ENCODE peak calls at places on chromosomes 6 and 20, in nine cellular contexts. A is heart left ventricle; Q is CD8-positive, alpha-beta T cell; J is body of pancreas; O is sigmoid colon; I is astrocyte; E is fibroblast of lung; C is prostate gland; F is OCI-LY7. V is an unnamed sample.

GRCh38 chr20:1414982-1415381 is 22.1 kb upstream of the FKBP1A start:
- DNase-seq in A (no peak), Q (no peak), J (no peak), O (no peak), I (no peak), E (no peak), C (no peak), F (no peak), V (no peak)

GRCh38 chr20:5127204-5127858 is 523 bp downstream of the CDS2 start:
- DNase-seq in A (peak; percentile 68), Q (peak; percentile 40), J (peak; percentile 65), O (peak; percentile 80), I (peak; percentile 36), E (peak; percentile 53), C (peak; percentile 29), F (peak; percentile 89), V (peak; percentile 24)

GRCh38 chr6:118548136-118548535 is at the start of gene PLN:
- DNase-seq in A (no peak), Q (no peak), J (no peak), O (no peak), I (peak; percentile 77), E (peak; percentile 83), C (no peak), F (no peak), V (no peak)

GRCh38 chr6:43220439-43220951 is 8.8 kb downstream of the DNPH1 start:
- DNase-seq in A (no peak), Q (no peak), J (no peak), O (peak; percentile 60), I (no peak), E (no peak), C (no peak), F (no peak), V (no peak)

GRCh38 chr20:48708116-48708515 is 119.7 kb downstream of the PREX1 start:
- DNase-seq in A (no peak), Q (no peak), J (no peak), O (peak; percentile 52), I (no peak), E (no peak), C (no peak), F (no peak), V (no peak)

GRCh38 chr6:118377711-118378414 is 170.2 kb upstream of the PLN start:
- DNase-seq in A (peak; percentile 82), Q (no peak), J (peak; percentile 40), O (no peak), I (no peak), E (no peak), C (no peak), F (no peak), V (no peak)

GRCh38 chr20:62832212-62832922 is 15.5 kb downstream of the COL9A3 start:
- DNase-seq in A (peak; percentile 24), Q (no peak), J (peak; percentile 82), O (peak; percentile 74), I (no peak), E (peak; percentile 29), C (no peak), F (peak; percentile 87), V (no peak)

GRCh38 chr6:36335465-36336209 is 1.1 kb downstream of the BNIP5 start:
- DNase-seq in A (no peak), Q (no peak), J (no peak), O (no peak), I (no peak), E (no peak), C (no peak), F (no peak), V (no peak)

GRCh38 chr6:49835140-49835539 is 31.2 kb downstream of the CRISP1 start:
- DNase-seq in A (no peak), Q (no peak), J (no peak), O (no peak), I (no peak), E (no peak), C (no peak), F (no peak), V (no peak)

GRCh38 chr6:122422003-122422402 is 22.6 kb downstream of the HSF2 start:
- DNase-seq in A (no peak), Q (no peak), J (no peak), O (no peak), I (no peak), E (no peak), C (no peak), F (no peak), V (no peak)

GRCh38 chr6:5125152-5126006 is 40.2 kb downstream of the PPP1R3G start:
- DNase-seq in A (no peak), Q (no peak), J (no peak), O (no peak), I (peak; percentile 56), E (peak; percentile 75), C (no peak), F (no peak), V (no peak)

GRCh38 chr6:5128351-5128750 is 43.2 kb downstream of the PPP1R3G start:
- DNase-seq in A (no peak), Q (no peak), J (no peak), O (no peak), I (no peak), E (no peak), C (no peak), F (no peak), V (no peak)

GRCh38 chr6:5124526-5124925 is 39.4 kb downstream of the PPP1R3G start:
- DNase-seq in A (no peak), Q (no peak), J (no peak), O (no peak), I (no peak), E (no peak), C (no peak), F (no peak), V (no peak)

GRCh38 chr6:5127106-5127687 is 42.1 kb downstream of the PPP1R3G start:
- DNase-seq in A (no peak), Q (no peak), J (no peak), O (no peak), I (no peak), E (no peak), C (no peak), F (no peak), V (no peak)

GRCh38 chr6:5126214-5126613 is 41.1 kb downstream of the PPP1R3G start:
- DNase-seq in A (no peak), Q (no peak), J (no peak), O (no peak), I (peak; percentile 74), E (peak; percentile 80), C (no peak), F (no peak), V (no peak)
- H3K27ac ChIP-seq in A (no peak overlapping the region), Q (no peak overlapping the region), J (no peak overlapping the region), O (no peak overlapping the region), I (peak overlapping the region; percentile 50), E (no peak overlapping the region), C (no peak overlapping the region), F (no peak overlapping the region), V (peak overlapping the region; percentile 69)

DNA sequence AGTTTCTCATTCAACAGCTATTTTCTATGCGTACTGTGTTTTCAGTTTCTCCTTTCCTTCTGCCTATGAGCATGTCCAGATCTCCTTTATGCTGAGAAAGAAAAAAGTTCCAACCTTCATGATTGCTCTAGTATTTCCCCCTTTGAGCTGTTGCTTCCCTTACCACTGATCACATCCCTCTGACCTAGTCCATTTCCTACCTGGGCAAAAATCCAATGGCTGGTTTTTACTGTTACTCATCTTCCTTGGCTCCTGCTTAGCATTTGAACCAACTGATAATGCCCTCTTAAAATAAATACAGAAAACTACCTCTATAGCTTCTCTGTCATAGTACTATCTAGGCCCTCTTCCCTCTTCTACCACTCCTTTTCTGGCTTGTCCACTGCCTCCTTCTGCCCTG is 6.0 kb downstream of the RFX6 start:
- DNase-seq in A (no peak), Q (no peak), J (no peak), O (no peak), I (no peak), E (no peak), C (no peak), F (no peak), V (no peak)
- H3K27ac ChIP-seq in A (no peak overlapping the region), Q (no peak overlapping the region), J (no peak overlapping the region), O (no peak overlapping the region), I (no peak overlapping the region), E (no peak overlapping the region), C (no peak overlapping the region), F (no peak overlapping the region), V (no peak overlapping the region)

GRCh38 chr6:45438156-45438555 is 60.4 kb upstream of the SUPT3H start:
- DNase-seq in A (no peak), Q (no peak), J (no peak), O (no peak), I (no peak), E (peak; percentile 41), C (no peak), F (no peak), V (no peak)

GRCh38 chr6:45441811-45442453 is 64.2 kb upstream of the SUPT3H start:
- DNase-seq in A (no peak), Q (no peak), J (no peak), O (no peak), I (no peak), E (peak; percentile 41), C (no peak), F (no peak), V (no peak)

GRCh38 chr6:45439459-45439858 is 61.7 kb upstream of the SUPT3H start:
- DNase-seq in A (no peak), Q (no peak), J (no peak), O (no peak), I (no peak), E (no peak), C (no peak), F (no peak), V (no peak)

GRCh38 chr6:45438849-45439406 is 61.2 kb upstream of the SUPT3H start:
- DNase-seq in A (no peak), Q (no peak), J (no peak), O (no peak), I (peak; percentile 94), E (peak; percentile 95), C (peak; percentile 14), F (no peak), V (peak; percentile 69)

DNA sequence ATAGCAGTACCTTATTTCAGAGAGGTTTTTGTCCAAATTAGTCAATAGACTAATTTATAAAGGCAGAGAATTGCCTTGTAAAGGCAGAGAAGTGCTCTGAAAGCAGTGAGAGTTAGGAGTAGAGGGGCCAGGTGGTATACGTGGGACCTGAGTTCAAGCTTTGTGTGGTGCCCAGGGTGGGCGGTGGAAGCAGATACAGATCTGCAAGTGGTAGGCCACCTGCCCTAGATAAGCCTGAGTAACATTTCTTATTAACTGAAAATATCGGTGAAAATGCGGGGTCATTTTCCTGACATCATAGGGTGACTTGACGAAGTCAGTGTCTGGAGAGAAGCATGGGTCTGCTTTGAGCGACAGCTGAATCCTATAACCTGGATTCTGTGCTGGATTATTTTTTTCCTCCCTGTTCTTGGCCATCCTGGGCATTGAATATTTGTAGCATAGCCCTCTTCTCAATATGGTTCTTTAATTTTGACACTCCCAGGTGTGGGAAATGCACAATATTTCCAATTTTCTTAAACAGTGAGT is 62.2 kb upstream of the SUPT3H start:
- DNase-seq in A (no peak), Q (no peak), J (no peak), O (no peak), I (no peak), E (no peak), C (no peak), F (no peak), V (no peak)
- H3K27ac ChIP-seq in A (no peak overlapping the region), Q (no peak overlapping the region), J (no peak overlapping the region), O (no peak overlapping the region), I (peak overlapping the region; percentile 76), E (no peak overlapping the region), C (no peak overlapping the region), F (no peak overlapping the region), V (no peak overlapping the region)

DNA sequence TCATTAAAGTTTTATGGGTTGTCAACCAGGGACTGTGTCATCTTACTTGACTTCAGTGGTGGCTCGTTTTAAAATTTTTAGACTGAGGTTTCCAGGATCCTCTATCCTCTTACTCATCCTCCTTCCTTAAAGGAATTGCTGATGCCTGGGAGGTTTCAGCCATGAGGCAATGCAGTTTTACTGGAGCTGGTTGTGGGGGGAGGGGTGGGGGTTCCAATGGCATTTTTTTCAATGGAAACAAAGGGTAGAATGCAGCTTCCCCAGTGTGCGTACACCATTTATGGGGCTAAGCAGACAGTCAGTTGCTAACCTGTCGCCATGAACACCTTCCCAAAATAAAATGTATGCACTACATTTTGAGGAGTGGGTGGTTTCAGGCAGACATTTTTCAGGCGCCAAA is 88.0 kb downstream of the METTL24 start:
- DNase-seq in A (no peak), Q (no peak), J (no peak), O (no peak), I (no peak), E (peak; percentile 0), C (no peak), F (no peak), V (no peak)
- H3K27ac ChIP-seq in A (no peak overlapping the region), Q (no peak overlapping the region), J (no peak overlapping the region), O (no peak overlapping the region), I (no peak overlapping the region), E (no peak overlapping the region), C (no peak overlapping the region), F (no peak overlapping the region), V (no peak overlapping the region)

V was measured in epithelial cell of prostate.